ENCODE peak calls at places on chromosomes 4 and X, in six cellular contexts. A is body of pancreas; B is tibial nerve; U is breast epithelium; G is CD8-positive, alpha-beta T cell; I is thyroid gland. K is an unnamed sample.

GRCh38 chr4:56640907-56641493 is 40.1 kb downstream of the HOPX start:
- DNase-seq in I (no peak), U (no peak), B (no peak), A (no peak), G (no peak), K (no peak)

GRCh38 chrX:129496625-129497024 is 26.7 kb downstream of the SMARCA1 start:
- DNase-seq in B (no peak), U (no peak), A (no peak), I (no peak), G (no peak), K (no peak)

GRCh38 chr4:835148-836002 is 9.4 kb upstream of the CPLX1 start:
- DNase-seq in U (no peak), A (peak), G (no peak), B (no peak), I (no peak), K (no peak)

GRCh38 chr4:170089743-170090666 is at the start of gene AADAT:
- DNase-seq in A (peak), U (no peak), I (peak), B (peak), G (no peak), K (peak)

GRCh38 chr4:178453057-178453456 is 1010.8 kb upstream of the AGA start:
- DNase-seq in B (no peak), G (no peak), I (no peak), A (no peak), U (no peak), K (no peak)

GRCh38 chr4:183831026-183831446 is 74.1 kb upstream of the STOX2 start:
- DNase-seq in B (no peak), U (no peak), A (no peak), G (no peak), I (no peak), K (no peak)

GRCh38 chrX:134688839-134689238 is 30.6 kb upstream of the PLAC1 start:
- DNase-seq in I (no peak), B (no peak), G (no peak), A (no peak), U (no peak), K (no peak)

GRCh38 chrX:74449322-74449936 is 28.1 kb downstream of the SLC16A2 start:
- DNase-seq in G (peak), U (peak), I (peak), A (peak), B (no peak), K (peak)

GRCh38 chr4:73836373-73837269 is at the start of gene CXCL6:
- DNase-seq in U (no peak), G (no peak), I (peak), A (peak), B (no peak), K (no peak)

GRCh38 chr4:12963912-12964311 is 520.2 kb downstream of the RAB28 start:
- DNase-seq in B (no peak), U (no peak), G (no peak), I (no peak), A (no peak), K (no peak)

GRCh38 chrX:147917700-147918694 is 6.3 kb downstream of the FMR1 start:
- DNase-seq in B (no peak), U (no peak), G (no peak), A (no peak), I (no peak), K (no peak)

GRCh38 chr4:3420956-3421355 is 20.8 kb upstream of the HGFAC start:
- DNase-seq in U (no peak), B (no peak), I (no peak), A (no peak), G (no peak), K (no peak)

GRCh38 chrX:18010251-18010650 is 149.2 kb upstream of the RAI2 start:
- DNase-seq in A (no peak), B (no peak), G (no peak), I (no peak), U (no peak), K (no peak)

GRCh38 chr4:38382492-38382891 is 281.5 kb upstream of the KLF3 start:
- DNase-seq in U (no peak), B (no peak), A (no peak), G (no peak), I (no peak), K (no peak)

GRCh38 chr4:94889523-94889922 is 131.8 kb downstream of the BMPR1B start:
- DNase-seq in G (no peak), A (no peak), U (no peak), I (no peak), B (no peak), K (no peak)

GRCh38 chr4:120466429-120466828 is 399.8 kb upstream of the MAD2L1 start:
- DNase-seq in B (no peak), U (no peak), I (no peak), G (no peak), A (no peak), K (no peak)

GRCh38 chr4:89299153-89299789 is 8.3 kb downstream of the GPRIN3 start:
- DNase-seq in G (no peak), B (no peak), U (no peak), A (peak), I (no peak), K (no peak)

GRCh38 chr4:111449657-111450056 is 695.6 kb upstream of the FAM241A start:
- DNase-seq in U (no peak), B (no peak), I (no peak), G (no peak), A (no peak), K (no peak)

GRCh38 chr4:53453385-53453784 is 75.9 kb downstream of the FIP1L1 start:
- DNase-seq in A (no peak), I (peak), B (no peak), U (no peak), G (no peak), K (no peak)

GRCh38 chr4:140246216-140246615 is 92.2 kb upstream of the MAML3 start:
- DNase-seq in B (no peak), U (no peak), G (no peak), I (no peak), A (no peak), K (no peak)

GRCh38 chrX:103464071-103464773 is 55.1 kb downstream of the RAB40A start:
- DNase-seq in U (no peak), I (peak), B (peak), A (peak), G (no peak), K (no peak)

GRCh38 chr4:107740381-107740780 is 20.3 kb upstream of the PAPSS1 start:
- DNase-seq in A (no peak), G (no peak), B (no peak), I (no peak), U (no peak), K (no peak)

GRCh38 chrX:19174401-19175025 is 52.2 kb upstream of the ADGRG2 start:
- DNase-seq in A (no peak), G (no peak), B (peak), I (peak), U (no peak), K (no peak)

GRCh38 chr4:93232883-93233282 is 595.7 kb upstream of the ATOH1 start:
- DNase-seq in G (no peak), B (no peak), A (no peak), U (no peak), I (no peak), K (no peak)

GRCh38 chr4:105708376-105709080 is at the start of the genes GSTCD and INTS12:
- DNase-seq in I (peak), B (peak), G (peak), A (peak), U (peak), K (peak)

GRCh38 chr4:6369924-6370645 is 100.4 kb downstream of the WFS1 start:
- DNase-seq in G (no peak), U (no peak), A (no peak), B (no peak), I (no peak), K (no peak)

GRCh38 chr4:22264261-22264660 is 251.6 kb downstream of the ADGRA3 start:
- DNase-seq in U (no peak), G (no peak), B (no peak), A (no peak), I (no peak), K (no peak)

GRCh38 chrX:13008189-13008533 is 33.3 kb downstream of the TMSB4X start:
- DNase-seq in G (no peak), I (no peak), A (no peak), U (no peak), B (no peak), K (no peak)

GRCh38 chrX:48520455-48520854 is 1.2 kb upstream of the EBP start:
- DNase-seq in U (no peak), I (no peak), G (no peak), B (no peak), A (no peak), K (no peak)

GRCh38 chr4:167616471-167616870 is 382.2 kb upstream of the SPOCK3 start:
- DNase-seq in G (no peak), U (no peak), I (no peak), A (no peak), B (no peak), K (no peak)

GRCh38 chr4:79472693-79473552 is 64.9 kb upstream of the GK2 start:
- DNase-seq in G (no peak), U (no peak), I (no peak), B (no peak), A (no peak), K (no peak)

GRCh38 chrX:538311-538710 is 92.3 kb upstream of the SHOX start:
- DNase-seq in I (no peak), G (no peak), A (no peak), B (no peak), U (no peak), K (no peak)

GRCh38 chrX:542179-542578 is 88.4 kb upstream of the SHOX start:
- DNase-seq in U (no peak), A (no peak), I (no peak), G (no peak), B (no peak), K (no peak)

GRCh38 chrX:536616-537015 is 94.0 kb upstream of the SHOX start:
- DNase-seq in U (no peak), G (no peak), B (no peak), I (no peak), A (no peak), K (no peak)

GRCh38 chrX:534804-535203 is 95.8 kb upstream of the SHOX start:
- DNase-seq in U (no peak), I (no peak), A (no peak), B (no peak), G (no peak), K (no peak)

GRCh38 chrX:537156-537555 is 93.4 kb upstream of the SHOX start:
- DNase-seq in A (no peak), I (no peak), B (no peak), U (no peak), G (no peak), K (no peak)
- H3K4me3 ChIP-seq in A (no peak), I (no peak), B (no peak), U (no peak), G (no peak), K (no peak)

GRCh38 chrX:101383679-101384078 is 2.3 kb downstream of the BTK start:
- DNase-seq in I (peak), A (no peak), G (no peak), B (no peak), U (no peak), K (no peak)
- H3K27ac ChIP-seq in I (no peak), A (no peak), G (no peak), B (no peak), U (no peak), K (no peak)

GRCh38 chr4:180913750-180914149 is 1329.5 kb upstream of the TENM3 start:
- DNase-seq in U (no peak), A (no peak), G (no peak), B (no peak), I (no peak), K (no peak)

GRCh38 chr4:180909279-180909678 is 1333.9 kb upstream of the TENM3 start:
- DNase-seq in I (no peak), B (no peak), G (no peak), A (no peak), U (no peak), K (no peak)
- TF ChIP-seq CTCF in I (no peak), B (no peak), G (no peak), A (no peak), U (no peak), K (no peak)

DNA sequence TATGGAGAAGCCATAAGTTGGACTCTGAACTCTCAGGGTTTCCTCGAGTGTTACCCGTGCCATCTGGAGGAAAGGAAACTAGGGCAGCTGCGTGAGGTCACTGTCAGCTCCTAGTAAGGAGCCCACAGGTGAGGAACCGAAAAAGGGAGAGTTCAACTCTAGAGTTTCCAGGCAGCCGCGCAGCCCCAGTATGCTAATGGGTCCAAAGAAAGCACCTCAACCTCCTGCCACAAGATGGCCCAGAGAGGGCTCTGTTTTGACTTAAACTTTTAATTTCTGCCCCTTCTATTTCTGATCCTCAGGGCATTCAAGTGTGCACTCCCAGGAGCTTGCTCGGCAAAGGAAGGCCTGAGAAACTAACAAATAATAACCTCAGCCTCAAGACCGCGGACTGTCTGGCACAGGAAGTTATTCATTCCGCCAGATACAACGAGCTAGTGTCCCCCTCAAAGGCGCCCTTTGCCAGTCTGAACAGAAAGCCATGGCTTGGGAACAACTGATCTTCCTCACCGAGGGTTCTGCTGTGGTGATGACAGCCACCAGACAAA is 13.9 kb downstream of the SCARB2 start:
- DNase-seq in A (peak), I (peak), U (no peak), G (no peak), B (no peak), K (no peak)
- H3K4me3 ChIP-seq in A (no peak), I (no peak), U (no peak), G (no peak), B (no peak), K (peak)

GRCh38 chr4:15893967-15894366 is 44.6 kb downstream of the FGFBP1 start:
- DNase-seq in B (peak), U (no peak), G (no peak), I (no peak), A (no peak), K (no peak)
- H3K27ac ChIP-seq in B (no peak), U (no peak), G (no peak), I (no peak), A (no peak), K (no peak)

DNA sequence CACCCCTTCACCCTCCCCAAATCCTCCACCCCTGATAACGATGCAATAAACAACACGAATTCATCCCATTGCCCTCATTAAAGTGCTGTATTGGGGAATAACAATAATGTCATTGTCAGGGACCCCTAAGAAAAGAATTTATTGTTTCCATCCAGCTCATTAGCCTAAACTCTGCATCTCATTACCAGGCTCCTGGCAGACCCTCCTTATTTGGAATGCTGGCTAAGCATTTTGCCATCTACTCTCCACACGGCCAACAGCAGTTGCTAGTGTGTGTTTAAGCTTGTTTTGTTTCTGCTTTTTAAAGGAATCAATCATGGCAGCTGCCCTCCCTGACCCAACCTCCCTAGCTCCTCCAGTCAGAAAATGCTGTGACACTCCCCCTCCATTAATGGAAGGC is 43.5 kb downstream of the GATB start:
- DNase-seq in B (no peak), U (no peak), A (no peak), I (no peak), G (no peak), K (no peak)
- TF ChIP-seq CTCF in B (no peak), U (no peak), A (no peak), I (no peak), G (no peak), K (no peak)

GRCh38 chrX:72053508-72053907 is 78.2 kb downstream of the RTL5 start:
- DNase-seq in I (no peak), U (no peak), A (no peak), G (no peak), B (no peak), K (peak)
- H3K4me3 ChIP-seq in I (no peak), U (no peak), A (no peak), G (no peak), B (no peak), K (no peak)

DNA sequence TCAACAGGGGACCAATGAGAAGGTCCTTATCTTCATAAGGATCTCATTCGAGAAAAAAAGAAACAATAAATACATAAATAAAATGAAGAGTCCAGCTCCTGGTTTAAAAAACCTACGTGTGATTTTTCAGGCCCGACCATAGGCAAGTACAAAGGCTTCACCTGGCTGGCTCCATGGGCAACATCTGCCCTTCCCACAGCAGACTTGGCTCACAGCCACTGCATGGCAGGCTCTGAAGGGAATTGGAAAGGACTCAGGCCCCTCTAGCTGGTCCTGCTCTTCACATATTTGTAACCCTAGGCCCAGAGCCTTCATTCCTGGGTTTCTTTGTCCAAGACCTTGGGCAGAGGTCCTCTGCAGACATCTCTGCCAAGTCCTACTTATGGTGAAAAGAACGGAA is 228.1 kb downstream of the QDPR start:
- DNase-seq in U (no peak), G (no peak), A (peak), I (peak), B (no peak), K (no peak)
- H3K27ac ChIP-seq in U (no peak), G (no peak), A (no peak), I (no peak), B (no peak), K (no peak)

GRCh38 chrX:131626681-131627296 is 82.9 kb downstream of the OR13H1 start:
- DNase-seq in B (no peak), G (no peak), I (no peak), A (no peak), U (no peak), K (no peak)
- TF ChIP-seq CTCF in B (no peak), G (no peak), I (no peak), A (peak), U (no peak), K (no peak)

DNA sequence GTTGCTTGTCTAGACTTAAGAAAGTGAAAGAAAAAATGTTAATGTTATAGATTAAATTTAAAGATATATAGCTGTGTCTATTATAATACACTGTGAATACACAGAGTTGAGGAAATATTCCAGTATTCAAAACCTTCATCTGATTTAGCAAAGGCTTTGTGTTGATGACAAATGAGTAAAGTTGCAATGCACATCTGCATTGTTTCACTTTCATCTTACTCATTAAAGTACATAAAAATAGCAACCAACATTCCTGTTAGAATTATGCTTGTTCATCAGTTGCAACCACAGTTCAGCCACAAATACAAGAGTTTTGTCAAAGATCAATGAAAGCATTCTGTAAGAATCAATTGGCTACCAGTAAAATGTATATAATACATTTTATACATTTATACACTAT is 346.4 kb upstream of the SLC7A11 start:
- DNase-seq in U (no peak), G (no peak), I (no peak), A (no peak), B (no peak), K (no peak)
- H3K4me3 ChIP-seq in U (no peak), G (no peak), I (no peak), A (no peak), B (no peak), K (no peak)